ENCODE peak calls at places on chromosomes 16 and 17, in six cellular contexts. Z is GDM1, A is NCI-H446, P is midbrain, F is EH, E is T follicular helper cell. L is an unnamed sample.

GRCh38 chr16:5616841-5617240 is 519.2 kb upstream of the EEF2KMT start:
- DNase-seq in Z (no peak), A (no peak), P (no peak), F (no peak), E (no peak), L (no peak)

GRCh38 chr16:25045696-25046381 is 30.7 kb upstream of the ARHGAP17 start:
- DNase-seq in Z (no peak), A (no peak), P (no peak), F (peak; percentile 83), E (no peak), L (no peak)

GRCh38 chr16:86676216-86676800 is 98.0 kb downstream of the FOXL1 start:
- DNase-seq in Z (no peak), A (no peak), P (no peak), F (peak; percentile 86), E (no peak), L (no peak)

GRCh38 chr17:55458977-55459376 is 37.3 kb upstream of the MMD start:
- DNase-seq in Z (no peak), A (no peak), P (no peak), F (peak; percentile 25), E (no peak), L (no peak)

GRCh38 chr17:1200440-1200839 is 20.7 kb upstream of the ABR start:
- DNase-seq in Z (no peak), A (no peak), P (no peak), F (no peak), E (no peak), L (no peak)

GRCh38 chr16:85903576-85903975 is 4.6 kb downstream of the IRF8 start:
- DNase-seq in Z (no peak), A (no peak), P (no peak), F (no peak), E (no peak), L (no peak)

GRCh38 chr17:79473111-79473835 is 137.6 kb downstream of the RBFOX3 start:
- DNase-seq in Z (no peak), A (no peak), P (no peak), F (no peak), E (no peak), L (no peak)

GRCh38 chr17:47810200-47810821 is 11.3 kb downstream of the OSBPL7 start:
- DNase-seq in Z (no peak), A (no peak), P (no peak), F (peak; percentile 89), E (no peak), L (no peak)

GRCh38 chr17:76107507-76107906 is 3.9 kb upstream of the EXOC7 start:
- DNase-seq in Z (no peak), A (no peak), P (no peak), F (peak; percentile 29), E (no peak), L (no peak)

L was measured in CD4-positive, alpha-beta T cell.